ENCODE peak calls at places on chromosome 4, in nine cellular contexts. One of them, this sample, is unnamed.

GRCh38 chr4:139528377-139529005 is 27.5 kb downstream of the SETD7 start:
- DNase-seq in activated naive CD8-positive, alpha-beta T cell treated with anti-CD3 and anti-CD28 coated beads, Interleukin-2, amount 50 U/mL, for 24 hours: no peak
- DNase-seq in stimulated activated CD8-positive, alpha-beta memory T cell treated with anti-CD3 and anti-CD28 coated beads, Interleukin-4, amount 100 ng/mL, for 48 hours: no peak
- DNase-seq in DMS153: no peak
- DNase-seq in HCT116: no peak
- DNase-seq in lower leg skin: no peak
- DNase-seq in T-helper 1 cell: no peak
- DNase-seq in GDM1: no peak
- DNase-seq in D721Med: no peak
- DNase-seq in this sample: peak; percentile 55

GRCh38 chr4:138964716-138965426 is 50.7 kb upstream of the NOCT start:
- DNase-seq in GDM1: no peak
- DNase-seq in T-helper 1 cell: no peak
- DNase-seq in HCT116: no peak
- DNase-seq in stimulated activated CD8-positive, alpha-beta memory T cell treated with anti-CD3 and anti-CD28 coated beads, Interleukin-4, amount 100 ng/mL, for 48 hours: no peak
- DNase-seq in lower leg skin: no peak
- DNase-seq in activated naive CD8-positive, alpha-beta T cell treated with anti-CD3 and anti-CD28 coated beads, Interleukin-2, amount 50 U/mL, for 24 hours: no peak
- DNase-seq in D721Med: no peak
- DNase-seq in DMS153: no peak
- DNase-seq in this sample: no peak

GRCh38 chr4:79552311-79552710 is 144.3 kb upstream of the GK2 start:
- DNase-seq in HCT116: no peak
- DNase-seq in activated naive CD8-positive, alpha-beta T cell treated with anti-CD3 and anti-CD28 coated beads, Interleukin-2, amount 50 U/mL, for 24 hours: no peak
- DNase-seq in DMS153: no peak
- DNase-seq in GDM1: no peak
- DNase-seq in T-helper 1 cell: no peak
- DNase-seq in D721Med: no peak
- DNase-seq in stimulated activated CD8-positive, alpha-beta memory T cell treated with anti-CD3 and anti-CD28 coated beads, Interleukin-4, amount 100 ng/mL, for 48 hours: no peak
- DNase-seq in lower leg skin: no peak
- DNase-seq in this sample: no peak

GRCh38 chr4:185794637-185795036 is 17.4 kb downstream of the SORBS2 start:
- DNase-seq in DMS153: no peak
- DNase-seq in HCT116: no peak
- DNase-seq in GDM1: no peak
- DNase-seq in stimulated activated CD8-positive, alpha-beta memory T cell treated with anti-CD3 and anti-CD28 coated beads, Interleukin-4, amount 100 ng/mL, for 48 hours: no peak
- DNase-seq in activated naive CD8-positive, alpha-beta T cell treated with anti-CD3 and anti-CD28 coated beads, Interleukin-2, amount 50 U/mL, for 24 hours: no peak
- DNase-seq in D721Med: no peak
- DNase-seq in T-helper 1 cell: no peak
- DNase-seq in lower leg skin: no peak
- DNase-seq in this sample: no peak

GRCh38 chr4:158870282-158871049 is 101.6 kb downstream of the FNIP2 start:
- DNase-seq in stimulated activated CD8-positive, alpha-beta memory T cell treated with anti-CD3 and anti-CD28 coated beads, Interleukin-4, amount 100 ng/mL, for 48 hours: no peak
- DNase-seq in DMS153: no peak
- DNase-seq in GDM1: no peak
- DNase-seq in activated naive CD8-positive, alpha-beta T cell treated with anti-CD3 and anti-CD28 coated beads, Interleukin-2, amount 50 U/mL, for 24 hours: no peak
- DNase-seq in D721Med: no peak
- DNase-seq in T-helper 1 cell: no peak
- DNase-seq in HCT116: no peak
- DNase-seq in lower leg skin: no peak
- DNase-seq in this sample: no peak

GRCh38 chr4:24089831-24090531 is 200.1 kb upstream of the PPARGC1A start:
- DNase-seq in D721Med: no peak
- DNase-seq in activated naive CD8-positive, alpha-beta T cell treated with anti-CD3 and anti-CD28 coated beads, Interleukin-2, amount 50 U/mL, for 24 hours: no peak
- DNase-seq in HCT116: no peak
- DNase-seq in T-helper 1 cell: no peak
- DNase-seq in DMS153: no peak
- DNase-seq in GDM1: no peak
- DNase-seq in stimulated activated CD8-positive, alpha-beta memory T cell treated with anti-CD3 and anti-CD28 coated beads, Interleukin-4, amount 100 ng/mL, for 48 hours: no peak
- DNase-seq in lower leg skin: no peak
- DNase-seq in this sample: no peak

GRCh38 chr4:183797041-183797444 is 108.1 kb upstream of the STOX2 start:
- DNase-seq in stimulated activated CD8-positive, alpha-beta memory T cell treated with anti-CD3 and anti-CD28 coated beads, Interleukin-4, amount 100 ng/mL, for 48 hours: peak; percentile 26
- DNase-seq in GDM1: no peak
- DNase-seq in HCT116: no peak
- DNase-seq in lower leg skin: no peak
- DNase-seq in activated naive CD8-positive, alpha-beta T cell treated with anti-CD3 and anti-CD28 coated beads, Interleukin-2, amount 50 U/mL, for 24 hours: peak; percentile 12
- DNase-seq in T-helper 1 cell: no peak
- DNase-seq in DMS153: no peak
- DNase-seq in D721Med: no peak
- DNase-seq in this sample: no peak

GRCh38 chr4:187124311-187124710 is 400.7 kb upstream of the FAT1 start:
- DNase-seq in T-helper 1 cell: no peak
- DNase-seq in HCT116: no peak
- DNase-seq in activated naive CD8-positive, alpha-beta T cell treated with anti-CD3 and anti-CD28 coated beads, Interleukin-2, amount 50 U/mL, for 24 hours: no peak
- DNase-seq in DMS153: no peak
- DNase-seq in stimulated activated CD8-positive, alpha-beta memory T cell treated with anti-CD3 and anti-CD28 coated beads, Interleukin-4, amount 100 ng/mL, for 48 hours: no peak
- DNase-seq in GDM1: no peak
- DNase-seq in D721Med: no peak
- DNase-seq in lower leg skin: no peak
- DNase-seq in this sample: no peak

GRCh38 chr4:20444599-20445337 is 193.1 kb downstream of the SLIT2 start:
- DNase-seq in lower leg skin: no peak
- DNase-seq in T-helper 1 cell: no peak
- DNase-seq in stimulated activated CD8-positive, alpha-beta memory T cell treated with anti-CD3 and anti-CD28 coated beads, Interleukin-4, amount 100 ng/mL, for 48 hours: no peak
- DNase-seq in GDM1: no peak
- DNase-seq in DMS153: no peak
- DNase-seq in activated naive CD8-positive, alpha-beta T cell treated with anti-CD3 and anti-CD28 coated beads, Interleukin-2, amount 50 U/mL, for 24 hours: no peak
- DNase-seq in HCT116: no peak
- DNase-seq in D721Med: no peak
- DNase-seq in this sample: no peak